ENCODE peak calls at places on chromosome 13, in eight cellular contexts. E is activated effector memory CD4-positive, alpha-beta T cell treated with anti-CD3 and anti-CD28 coated beads, Interleukin-2, amount 50 U/mL, for 16 hours; V is endothelial cell; F is posterior vena cava; J is NCI-H1694 treated with DMSO at 0.1 percent for 48 hours; G is stimulated activated naive B cell treated with anti-CD40 and anti-IgM and Interleukin-4, amounts not matched to agents 10 μg/mL and 1 μg/mL and 100 μg/mL, for 72 hours; O is AG10803; M is pancreas. U is an unnamed sample.

GRCh38 chr13:30178976-30179375 is 128.4 kb downstream of the KATNAL1 start:
- DNase-seq in M (no peak), E (no peak), V (no peak), G (no peak), J (no peak), F (no peak), O (no peak), U (no peak)

GRCh38 chr13:50387124-50387581 is 371.9 kb downstream of the KCNRG start:
- DNase-seq in E (peak; percentile 78), G (no peak), O (peak; percentile 40), M (peak; percentile 15), V (no peak), J (peak; percentile 87), F (peak; percentile 81), U (no peak)

GRCh38 chr13:33212396-33212795 is 73.2 kb downstream of the STARD13 start:
- DNase-seq in V (no peak), O (no peak), F (no peak), E (no peak), G (no peak), J (no peak), M (no peak), U (no peak)

GRCh38 chr13:39263033-39263432 is 224.8 kb downstream of the NHLRC3 start:
- DNase-seq in M (no peak), G (peak; percentile 13), V (peak; percentile 50), O (peak; percentile 17), E (peak; percentile 66), J (peak; percentile 52), F (no peak), U (no peak)

GRCh38 chr13:94712812-94713555 is 639 bp upstream of the SOX21 start:
- DNase-seq in J (no peak), M (no peak), G (peak; percentile 4), E (no peak), F (no peak), V (peak; percentile 64), O (peak; percentile 59), U (no peak)

GRCh38 chr13:102816633-102817032 is 17.7 kb downstream of the BIVM start:
- DNase-seq in J (no peak), V (no peak), F (no peak), O (peak; percentile 52), E (no peak), M (no peak), G (no peak), U (no peak)

GRCh38 chr13:77533875-77534788 is 1.4 kb upstream of the SCEL start:
- DNase-seq in J (no peak), O (no peak), E (no peak), F (no peak), M (no peak), V (no peak), G (no peak), U (no peak)

GRCh38 chr13:46615888-46616531 is 63.0 kb downstream of the LRCH1 start:
- DNase-seq in F (no peak), J (no peak), O (no peak), E (no peak), G (no peak), M (no peak), V (no peak), U (no peak)

GRCh38 chr13:98490866-98491265 is 86.0 kb downstream of the STK24 start:
- DNase-seq in O (no peak), F (no peak), E (no peak), J (no peak), G (no peak), V (no peak), M (no peak), U (no peak)

GRCh38 chr13:114039471-114040141 is 65.7 kb upstream of the C13orf46 start:
- DNase-seq in O (no peak), G (no peak), F (no peak), E (no peak), J (no peak), M (no peak), V (no peak), U (no peak)

GRCh38 chr13:37648604-37649003 is 50.0 kb upstream of the POSTN start:
- DNase-seq in E (no peak), J (no peak), V (no peak), M (no peak), F (no peak), O (peak; percentile 56), G (no peak), U (no peak)

U was measured in NT2/D1.